ENCODE peak calls at places on chromosomes 7 and 10, in five cellular contexts. N is keratinocyte, B is A673, I is upper lobe of right lung, G is right cardiac atrium. T is an unnamed sample.

GRCh38 chr7:17532861-17533404 is 234.5 kb downstream of the AHR start:
- DNase-seq in N (peak; percentile 85), B (no peak), I (no peak), G (no peak), T (no peak)

GRCh38 chr7:119900996-119901395 is 372.0 kb upstream of the KCND2 start:
- DNase-seq in N (no peak), B (no peak), I (no peak), G (no peak), T (no peak)

GRCh38 chr7:23246540-23246939 is at the start of gene GPNMB:
- DNase-seq in N (peak; percentile 57), B (peak; percentile 18), I (no peak), G (no peak), T (no peak)

GRCh38 chr7:110317699-110318265 is 773.1 kb upstream of the LRRN3 start:
- DNase-seq in N (no peak), B (peak; percentile 26), I (no peak), G (no peak), T (no peak)

GRCh38 chr7:2872296-2872874 is 28.3 kb upstream of the GNA12 start:
- DNase-seq in N (no peak), B (no peak), I (no peak), G (no peak), T (no peak)

GRCh38 chr7:134630890-134631289 is 15.8 kb upstream of the BPGM start:
- DNase-seq in N (no peak), B (no peak), I (no peak), G (no peak), T (no peak)

GRCh38 chr7:36281945-36282727 is 107.5 kb upstream of the ANLN start:
- DNase-seq in N (no peak), B (no peak), I (no peak), G (no peak), T (no peak)

GRCh38 chr7:36796850-36797618 is 72.7 kb upstream of the AOAH start:
- DNase-seq in N (no peak), B (no peak), I (no peak), G (no peak), T (no peak)

GRCh38 chr7:159042084-159042483 is 102.6 kb downstream of the VIPR2 start:
- DNase-seq in N (no peak), B (no peak), I (no peak), G (no peak), T (no peak)

GRCh38 chr7:95999481-95999880 is 227.1 kb downstream of the DYNC1I1 start:
- DNase-seq in N (no peak), B (no peak), I (no peak), G (no peak), T (no peak)

GRCh38 chr10:123275183-123275549 is 121.0 kb downstream of the BUB3 start:
- DNase-seq in N (no peak), B (no peak), I (no peak), G (no peak), T (no peak)

GRCh38 chr7:21912305-21912704 is 33.4 kb downstream of the CDCA7L start:
- DNase-seq in N (no peak), B (peak; percentile 53), I (no peak), G (peak; percentile 55), T (no peak)

GRCh38 chr7:38398725-38399321 is 125.4 kb upstream of the TARP start:
- DNase-seq in N (no peak), B (peak; percentile 55), I (peak; percentile 74), G (peak; percentile 34), T (peak; percentile 73)

DNA sequence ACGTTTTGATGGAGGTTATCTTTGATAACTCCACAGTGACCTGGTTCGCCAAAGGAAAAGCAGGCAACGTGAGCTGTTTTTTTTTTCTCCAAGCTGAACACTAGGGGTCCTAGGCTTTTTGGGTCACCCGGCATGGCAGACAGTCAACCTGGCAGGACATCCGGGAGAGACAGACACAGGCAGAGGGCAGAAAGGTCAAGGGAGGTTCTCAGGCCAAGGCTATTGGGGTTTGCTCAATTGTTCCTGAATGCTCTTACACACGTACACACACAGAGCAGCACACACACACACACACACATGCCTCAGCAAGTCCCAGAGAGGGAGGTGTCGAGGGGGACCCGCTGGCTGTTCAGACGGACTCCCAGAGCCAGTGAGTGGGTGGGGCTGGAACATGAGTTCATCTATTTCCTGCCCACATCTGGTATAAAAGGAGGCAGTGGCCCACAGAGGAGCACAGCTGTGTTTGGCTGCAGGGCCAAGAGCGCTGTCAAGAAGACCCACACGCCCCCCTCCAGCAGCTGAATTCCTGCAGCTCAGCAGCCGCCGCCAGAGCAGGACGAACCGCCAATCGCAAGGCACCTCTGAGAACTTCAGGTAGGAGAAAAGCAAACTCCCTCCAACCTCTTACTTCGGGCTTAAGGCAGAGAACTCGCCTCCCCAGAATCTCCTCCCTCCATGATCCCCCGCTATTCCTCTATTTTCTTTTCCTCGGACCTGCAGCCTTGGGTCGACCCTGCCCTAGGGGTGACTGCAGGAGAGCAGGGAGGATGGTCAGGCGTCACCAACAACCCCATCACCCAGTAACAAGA is at the start of gene SERPINE1:
- DNase-seq in N (peak; percentile 99), B (peak; percentile 93), I (peak; percentile 86), G (peak; percentile 92), T (peak; percentile 83)
- H3K4me1 ChIP-seq in N (peaks cover 43% of the 10 kb centered on the region), B (peaks cover 18% of the 10 kb centered on the region), I (peaks cover 47% of the 10 kb centered on the region), G (peaks cover 6% of the 10 kb centered on the region), T (peaks cover 65% of the 10 kb centered on the region)

DNA sequence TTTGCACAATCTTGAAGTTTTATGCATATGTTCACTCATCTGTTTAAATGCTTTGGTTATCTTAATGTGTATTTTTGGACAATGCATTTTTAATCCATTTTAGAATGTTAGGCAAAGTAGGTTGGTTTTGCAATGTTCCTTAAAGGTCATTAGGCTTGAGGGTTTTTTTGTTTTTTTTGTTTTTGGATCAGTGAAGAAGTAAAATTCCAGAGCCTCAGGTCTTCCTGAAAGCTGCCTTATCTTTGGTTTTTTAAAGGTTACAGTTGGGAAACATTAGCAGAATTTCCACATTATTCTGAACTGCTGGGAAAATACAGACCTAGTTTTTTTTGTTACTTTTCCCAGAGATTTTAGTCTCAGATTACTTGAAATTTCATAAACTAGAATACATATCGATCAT is 12.9 kb downstream of the MDFIC start:
- DNase-seq in N (no peak), B (no peak), I (no peak), G (no peak), T (no peak)
- H3K4me1 ChIP-seq in N (no peaks in the 10 kb centered on the region), B (peaks cover 37% of the 10 kb centered on the region), I (peaks cover 70% of the 10 kb centered on the region), G (peaks cover 3% of the 10 kb centered on the region), T (peaks cover 70% of the 10 kb centered on the region)

DNA sequence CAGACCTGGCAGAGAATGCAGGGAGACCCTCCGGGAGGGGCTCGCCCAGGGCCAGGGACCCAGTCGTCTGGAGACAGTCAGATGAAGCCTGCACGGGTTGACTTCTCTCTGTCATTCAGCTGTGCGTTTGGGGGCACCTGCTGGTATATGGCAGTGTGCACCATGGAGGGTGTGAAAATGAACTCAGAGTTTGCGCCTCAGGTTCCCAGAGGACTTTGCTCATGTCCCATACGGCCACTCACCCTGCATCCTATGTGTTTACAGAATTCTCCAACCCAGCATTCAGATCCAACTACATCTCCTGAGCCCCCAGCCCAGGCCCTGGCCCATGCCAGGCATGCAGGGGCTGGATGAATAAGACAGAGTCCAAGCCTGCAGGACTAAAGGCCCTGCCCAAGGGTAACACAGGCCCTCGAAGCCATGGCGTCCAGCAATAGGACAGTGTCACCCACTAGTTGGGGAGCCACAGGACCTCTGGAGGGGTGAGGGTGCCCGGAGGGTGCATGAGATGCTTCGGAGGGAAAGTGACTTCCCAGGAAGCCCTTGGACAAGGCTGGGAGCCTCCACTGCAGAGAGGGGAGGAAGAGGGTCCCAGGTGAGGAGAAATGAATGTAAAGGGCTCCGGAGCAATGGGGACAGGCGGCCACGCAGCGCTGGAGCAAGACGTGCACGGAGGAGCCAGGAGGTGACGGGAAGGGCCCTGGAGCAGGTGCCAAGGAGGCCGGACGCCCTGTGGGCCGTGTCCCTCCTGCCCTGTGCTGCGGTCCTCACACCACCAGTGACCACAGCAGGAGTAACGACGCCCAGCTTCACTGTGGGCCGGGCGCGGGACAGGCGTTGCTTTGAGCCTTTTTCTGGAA is 36.3 kb downstream of the CALML3 start:
- DNase-seq in N (no peak), B (no peak), I (peak; percentile 52), G (no peak), T (peak; percentile 36)
- H3K4me1 ChIP-seq in N (peaks cover 39% of the 10 kb centered on the region), B (peaks cover 5% of the 10 kb centered on the region), I (no peaks in the 10 kb centered on the region), G (no peaks in the 10 kb centered on the region), T (no peaks in the 10 kb centered on the region)

GRCh38 chr10:69051710-69052487 is 36.0 kb upstream of the SRGN start:
- DNase-seq in N (no peak), B (no peak), I (no peak), G (no peak), T (peak; percentile 46)
- H3K4me1 ChIP-seq in N (peaks cover 1% of the 10 kb centered on the region), B (no peaks in the 10 kb centered on the region), I (peaks cover 34% of the 10 kb centered on the region), G (no peaks in the 10 kb centered on the region), T (peaks cover 46% of the 10 kb centered on the region)

GRCh38 chr7:91083855-91084644 is 180.2 kb upstream of the FZD1 start:
- DNase-seq in N (no peak), B (peak; percentile 59), I (peak; percentile 58), G (peak; percentile 63), T (no peak)
- H3K4me1 ChIP-seq in N (no peaks in the 10 kb centered on the region), B (peaks cover 99% of the 10 kb centered on the region), I (peaks cover 4% of the 10 kb centered on the region), G (peaks cover 4% of the 10 kb centered on the region), T (peaks cover 8% of the 10 kb centered on the region)

GRCh38 chr10:3091921-3092320 is 24.6 kb downstream of the PFKP start:
- DNase-seq in N (no peak), B (no peak), I (no peak), G (no peak), T (no peak)
- H3K4me1 ChIP-seq in N (peaks cover 66% of the 10 kb centered on the region), B (peaks cover 33% of the 10 kb centered on the region), I (peaks cover 36% of the 10 kb centered on the region), G (peaks cover 16% of the 10 kb centered on the region), T (peaks cover 28% of the 10 kb centered on the region)

GRCh38 chr10:132539894-132540293 is 2.3 kb downstream of the INPP5A start:
- DNase-seq in N (no peak), B (no peak), I (no peak), G (no peak), T (no peak)
- H3K4me1 ChIP-seq in N (peaks cover 28% of the 10 kb centered on the region), B (peaks cover 4% of the 10 kb centered on the region), I (peaks cover 44% of the 10 kb centered on the region), G (peaks cover 13% of the 10 kb centered on the region), T (peaks cover 68% of the 10 kb centered on the region)

GRCh38 chr7:128437426-128438332 is 18.0 kb upstream of the HILPDA start:
- DNase-seq in N (no peak), B (no peak), I (no peak), G (no peak), T (peak; percentile 49)

GRCh38 chr7:128444242-128444641 is 11.4 kb upstream of the HILPDA start:
- DNase-seq in N (no peak), B (no peak), I (no peak), G (no peak), T (no peak)

GRCh38 chr7:128443817-128444216 is 11.9 kb upstream of the HILPDA start:
- DNase-seq in N (no peak), B (no peak), I (no peak), G (no peak), T (no peak)

GRCh38 chr7:128446306-128446705 is 9.4 kb upstream of the HILPDA start:
- DNase-seq in N (no peak), B (no peak), I (no peak), G (peak; percentile 28), T (no peak)

GRCh38 chr7:128442346-128442745 is 13.3 kb upstream of the HILPDA start:
- DNase-seq in N (no peak), B (no peak), I (no peak), G (no peak), T (no peak)
- H3K4me1 ChIP-seq in N (peaks cover 6% of the 10 kb centered on the region), B (no peaks in the 10 kb centered on the region), I (no peaks in the 10 kb centered on the region), G (no peaks in the 10 kb centered on the region), T (no peaks in the 10 kb centered on the region)